ENCODE peak calls at places on chromosomes 7 and 10, in four cellular contexts. One of them, this sample, is unnamed.

GRCh38 chr10:42491001-42491592 is 147.3 kb downstream of the ZNF33B start:
- DNase-seq in skeletal muscle cell: no peak
- DNase-seq in naive thymus-derived CD8-positive, alpha-beta T cell: no peak
- DNase-seq in suprapubic skin: no peak
- DNase-seq in this sample: no peak

GRCh38 chr7:112204072-112204775 is 2.0 kb downstream of the DOCK4 start:
- DNase-seq in skeletal muscle cell: no peak
- DNase-seq in naive thymus-derived CD8-positive, alpha-beta T cell: no peak
- DNase-seq in suprapubic skin: no peak
- DNase-seq in this sample: no peak

GRCh38 chr7:156459582-156459981 is 181.0 kb upstream of the RNF32 start:
- DNase-seq in skeletal muscle cell: no peak
- DNase-seq in naive thymus-derived CD8-positive, alpha-beta T cell: no peak
- DNase-seq in suprapubic skin: no peak
- DNase-seq in this sample: no peak

GRCh38 chr7:38129579-38129978 is 48.5 kb upstream of the STARD3NL start:
- DNase-seq in skeletal muscle cell: no peak
- DNase-seq in naive thymus-derived CD8-positive, alpha-beta T cell: no peak
- DNase-seq in suprapubic skin: no peak
- DNase-seq in this sample: no peak

GRCh38 chr7:7427363-7427762 is 108.3 kb downstream of the COL28A1 start:
- DNase-seq in skeletal muscle cell: no peak
- DNase-seq in naive thymus-derived CD8-positive, alpha-beta T cell: no peak
- DNase-seq in suprapubic skin: no peak
- DNase-seq in this sample: no peak

GRCh38 chr10:93437000-93437945 is 44.9 kb downstream of the MYOF start:
- DNase-seq in skeletal muscle cell: peak; percentile 98
- DNase-seq in naive thymus-derived CD8-positive, alpha-beta T cell: no peak
- DNase-seq in suprapubic skin: peak; percentile 88
- DNase-seq in this sample: no peak

GRCh38 chr7:121521681-121522405 is 125.7 kb upstream of the FAM3C start:
- DNase-seq in skeletal muscle cell: no peak
- DNase-seq in naive thymus-derived CD8-positive, alpha-beta T cell: no peak
- DNase-seq in suprapubic skin: no peak
- DNase-seq in this sample: no peak

GRCh38 chr7:109956916-109957315 is 1134.0 kb upstream of the LRRN3 start:
- DNase-seq in skeletal muscle cell: no peak
- DNase-seq in naive thymus-derived CD8-positive, alpha-beta T cell: no peak
- DNase-seq in suprapubic skin: no peak
- DNase-seq in this sample: no peak

GRCh38 chr7:83148776-83149175 is 13.9 kb downstream of the PCLO start:
- DNase-seq in skeletal muscle cell: peak; percentile 51
- DNase-seq in naive thymus-derived CD8-positive, alpha-beta T cell: no peak
- DNase-seq in suprapubic skin: no peak
- DNase-seq in this sample: no peak

GRCh38 chr10:19958787-19959186 is 142.6 kb downstream of the PLXDC2 start:
- DNase-seq in skeletal muscle cell: no peak
- DNase-seq in naive thymus-derived CD8-positive, alpha-beta T cell: no peak
- DNase-seq in suprapubic skin: no peak
- DNase-seq in this sample: no peak